ENCODE peak calls at places on chromosomes 12 and 14, in eight cellular contexts. I is OCI-LY7, S is lower lobe of right lung, L is PC-9, R is astrocyte of the cerebellum, T is A549, A is gastrocnemius medialis, F is uterus. W is an unnamed sample.

GRCh38 chr14:94710731-94711130 is 59.2 kb downstream of the GSC start:
- DNase-seq in F (no peak), T (no peak), R (no peak), A (no peak), I (no peak), L (no peak), S (no peak), W (no peak)

GRCh38 chr12:111788178-111788654 is 21.5 kb downstream of the ALDH2 start:
- DNase-seq in T (peak), L (no peak), R (no peak), F (no peak), S (no peak), A (peak), I (peak), W (peak)

GRCh38 chr12:51362307-51362706 is 15.8 kb upstream of the CELA1 start:
- DNase-seq in L (no peak), F (no peak), A (no peak), R (no peak), I (no peak), T (no peak), S (no peak), W (no peak)

GRCh38 chr12:12465522-12465921 is 97.1 kb downstream of the DUSP16 start:
- DNase-seq in L (no peak), A (no peak), R (no peak), F (no peak), S (no peak), T (no peak), I (no peak), W (no peak)

GRCh38 chr14:88422919-88423318 is 37.5 kb downstream of the SPATA7 start:
- DNase-seq in R (no peak), F (no peak), I (no peak), S (no peak), L (no peak), A (no peak), T (no peak), W (no peak)

GRCh38 chr14:96710060-96710636 is 87.0 kb upstream of the VRK1 start:
- DNase-seq in F (no peak), I (no peak), R (no peak), L (no peak), A (no peak), T (no peak), S (no peak), W (no peak)

GRCh38 chr14:100532916-100533630 is 54.1 kb downstream of the BEGAIN start:
- DNase-seq in L (no peak), A (peak), T (no peak), I (peak), R (peak), S (peak), F (peak), W (no peak)

GRCh38 chr14:71433303-71433702 is 498.9 kb upstream of the RGS6 start:
- DNase-seq in S (no peak), F (no peak), A (no peak), L (no peak), R (no peak), T (no peak), I (no peak), W (no peak)

GRCh38 chr14:51657762-51658161 is 6.1 kb downstream of the FRMD6 start:
- DNase-seq in S (no peak), F (no peak), T (no peak), L (no peak), I (no peak), R (no peak), A (no peak), W (no peak)

GRCh38 chr12:94145231-94145979 is 3.0 kb upstream of the PLXNC1 start:
- DNase-seq in I (peak), R (peak), L (no peak), A (no peak), T (peak), S (no peak), F (peak), W (peak)

GRCh38 chr12:49225551-49226166 is 36.8 kb upstream of the TUBA1A start:
- DNase-seq in T (peak), S (peak), L (peak), F (no peak), R (no peak), A (no peak), I (no peak), W (no peak)

GRCh38 chr14:103260629-103261124 is 73.4 kb upstream of the EIF5 start:
- DNase-seq in A (peak), L (peak), T (peak), I (no peak), F (peak), S (peak), R (peak), W (no peak)

GRCh38 chr12:124767075-124767821 is 96.4 kb downstream of the SCARB1 start:
- DNase-seq in S (peak), A (peak), L (peak), F (peak), I (peak), R (no peak), T (peak), W (peak)

GRCh38 chr12:85920324-85920947 is 46.3 kb downstream of the NTS start:
- DNase-seq in F (no peak), T (peak), L (no peak), A (no peak), R (peak), S (no peak), I (peak), W (peak)

GRCh38 chr12:52850681-52851080 is 1.9 kb upstream of the KRT78 start:
- DNase-seq in A (no peak), I (peak), S (no peak), R (no peak), T (no peak), L (no peak), F (no peak), W (no peak)

GRCh38 chr12:130134563-130134915 is 27.7 kb upstream of the FZD10 start:
- DNase-seq in T (no peak), I (no peak), S (no peak), R (no peak), F (no peak), A (no peak), L (no peak), W (no peak)

GRCh38 chr12:45532113-45532512 is 197.4 kb upstream of the ARID2 start:
- DNase-seq in L (no peak), R (no peak), S (no peak), A (no peak), F (no peak), I (no peak), T (no peak), W (peak)

GRCh38 chr12:104677441-104678089 is 220.8 kb downstream of the CHST11 start:
- DNase-seq in I (no peak), F (no peak), L (peak), A (no peak), R (no peak), S (no peak), T (no peak), W (no peak)

GRCh38 chr12:58341791-58342190 is 400.4 kb downstream of the ATP23 start:
- DNase-seq in F (no peak), T (no peak), I (no peak), R (peak), L (peak), S (no peak), A (no peak), W (no peak)

GRCh38 chr12:93292731-93293566 is 84.8 kb upstream of the NUDT4 start:
- DNase-seq in L (no peak), T (no peak), S (no peak), R (no peak), I (no peak), A (no peak), F (no peak), W (peak)

GRCh38 chr14:100523131-100523530 is 64.1 kb downstream of the BEGAIN start:
- DNase-seq in L (no peak), S (no peak), A (no peak), F (no peak), R (no peak), I (no peak), T (no peak), W (no peak)

GRCh38 chr14:65565948-65566347 is 153.4 kb downstream of the FUT8 start:
- DNase-seq in F (no peak), A (no peak), L (no peak), T (peak), R (peak), S (no peak), I (no peak), W (no peak)

GRCh38 chr12:16076553-16076952 is 165.4 kb downstream of the DERA start:
- DNase-seq in A (no peak), L (peak), F (no peak), S (no peak), I (peak), R (no peak), T (peak), W (peak)

GRCh38 chr12:115257791-115258190 is 573.8 kb upstream of the TBX3 start:
- DNase-seq in S (no peak), F (no peak), R (no peak), I (no peak), T (no peak), A (no peak), L (no peak), W (no peak)

GRCh38 chr12:120887253-120888043 is 16.7 kb downstream of the SPPL3 start:
- DNase-seq in R (no peak), S (no peak), I (no peak), T (no peak), F (no peak), A (no peak), L (no peak), W (no peak)

GRCh38 chr12:126163984-126164383 is 1098.7 kb downstream of the AACS start:
- DNase-seq in T (no peak), A (no peak), R (no peak), L (no peak), S (no peak), I (no peak), F (no peak), W (no peak)

GRCh38 chr12:51632598-51632997 is 41.6 kb downstream of the SCN8A start:
- DNase-seq in L (no peak), S (no peak), I (no peak), A (no peak), F (no peak), R (no peak), T (no peak), W (no peak)

GRCh38 chr14:22565391-22565945 is 23.6 kb downstream of the DAD1 start:
- DNase-seq in I (no peak), F (no peak), A (no peak), S (no peak), L (no peak), R (no peak), T (no peak), W (no peak)

GRCh38 chr14:90839024-90839888 is 23.0 kb upstream of the TTC7B start:
- DNase-seq in A (peak), I (no peak), R (no peak), L (no peak), S (no peak), F (peak), T (no peak), W (no peak)

GRCh38 chr14:74979442-74980397 is 23.0 kb upstream of the EIF2B2 start:
- DNase-seq in S (no peak), F (no peak), I (no peak), R (no peak), L (peak), A (peak), T (no peak), W (peak)

GRCh38 chr14:105090493-105091334 is 25.5 kb upstream of the GPR132 start:
- DNase-seq in S (peak), T (peak), I (peak), R (no peak), L (peak), A (peak), F (peak), W (peak)
- TF ChIP-seq CTCF in S (peak), T (peak), I (peak), R (peak), L (peak), A (peak), F (peak), W (peak)

GRCh38 chr12:132427177-132427725 is 62.7 kb upstream of the FBRSL1 start:
- DNase-seq in L (no peak), A (no peak), S (no peak), R (no peak), T (peak), F (no peak), I (no peak), W (no peak)

GRCh38 chr12:132426349-132427176 is 63.4 kb upstream of the FBRSL1 start:
- DNase-seq in S (no peak), F (no peak), A (no peak), R (no peak), L (no peak), T (no peak), I (no peak), W (no peak)

GRCh38 chr12:132429122-132429931 is 60.6 kb upstream of the FBRSL1 start:
- DNase-seq in S (no peak), A (no peak), R (no peak), T (no peak), L (no peak), F (no peak), I (no peak), W (peak)

GRCh38 chr12:132428872-132429121 is 61.2 kb upstream of the FBRSL1 start:
- DNase-seq in A (no peak), I (no peak), F (no peak), L (no peak), S (no peak), T (no peak), R (no peak), W (no peak)

DNA sequence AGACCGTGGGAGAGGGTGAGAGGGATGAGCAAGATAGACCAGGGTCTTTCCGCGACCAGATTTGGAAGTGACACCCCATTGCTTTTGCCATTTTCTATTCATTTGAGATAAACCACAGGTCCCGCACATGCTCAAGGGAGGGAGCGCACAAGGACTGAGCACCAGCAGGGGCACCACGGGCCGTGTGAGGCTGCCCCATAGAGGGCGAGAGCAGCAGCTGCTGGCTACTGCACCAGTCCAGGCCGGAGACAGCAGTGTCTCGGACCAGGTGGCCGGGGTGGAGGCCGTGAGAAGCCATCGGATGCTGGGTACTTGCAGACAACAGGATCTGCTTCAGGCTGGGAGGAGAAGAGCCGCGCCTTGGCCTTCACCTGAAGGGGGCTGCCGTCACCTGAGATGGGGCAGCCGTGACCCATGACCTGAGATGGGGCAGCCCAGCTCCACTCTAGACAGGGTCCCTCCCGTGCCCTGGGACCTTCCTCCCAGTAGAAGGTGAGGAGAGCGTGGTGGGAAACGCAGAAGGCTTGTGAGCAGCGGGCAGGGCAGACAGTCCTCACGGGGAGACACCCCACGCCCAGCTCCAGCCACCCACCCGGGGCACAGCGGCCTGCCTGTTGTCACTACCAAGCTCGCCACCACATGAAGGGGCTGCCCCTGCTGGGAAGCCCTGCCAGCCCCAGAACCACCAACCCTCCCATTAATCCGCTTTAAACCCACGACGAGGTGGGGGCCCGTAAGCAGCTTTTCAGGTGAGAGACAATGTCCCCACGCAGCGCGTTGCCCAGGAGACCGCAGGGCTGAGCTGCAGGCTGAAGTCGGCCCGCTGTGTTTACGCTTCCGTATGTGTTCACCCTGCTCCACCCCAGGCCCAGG is 61.7 kb upstream of the FBRSL1 start:
- DNase-seq in F (no peak), T (peak), S (no peak), L (no peak), I (no peak), A (no peak), R (no peak), W (peak)
- TF ChIP-seq CTCF in F (no peak), T (no peak), S (no peak), L (no peak), I (no peak), A (no peak), R (no peak), W (peak)

GRCh38 chr12:25436206-25436912 is 116.7 kb downstream of the LMNTD1 start:
- DNase-seq in R (peak), L (peak), A (no peak), T (peak), I (peak), S (no peak), F (no peak), W (peak)
- TF ChIP-seq CTCF in R (peak), L (peak), A (peak), T (peak), I (peak), S (peak), F (peak), W (peak)

DNA sequence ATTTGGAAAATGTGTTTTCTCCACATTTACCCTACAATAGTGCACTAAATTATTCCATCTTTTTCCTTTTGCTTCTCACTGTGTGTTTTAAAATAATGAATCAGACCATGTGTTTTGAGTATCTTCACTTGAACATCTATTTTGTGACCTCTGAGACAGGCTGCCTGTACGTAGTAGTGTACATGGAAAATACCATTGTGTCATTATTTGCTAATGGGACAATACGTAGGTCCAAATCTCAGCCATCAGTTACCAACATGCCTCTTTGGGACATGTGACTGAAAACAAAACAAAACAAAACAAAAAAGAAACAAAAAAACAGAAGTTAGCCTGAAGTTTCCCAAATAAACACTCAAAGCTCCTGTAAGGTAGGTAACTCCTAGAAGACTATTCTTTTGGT is 7.1 kb upstream of the MYF6 start:
- DNase-seq in I (no peak), L (no peak), F (no peak), R (no peak), A (no peak), S (no peak), T (no peak), W (no peak)
- TF ChIP-seq CTCF in I (no peak), L (no peak), F (no peak), R (no peak), A (no peak), S (no peak), T (no peak), W (no peak)

GRCh38 chr12:123267991-123268843 is 3.4 kb downstream of the CDK2AP1 start:
- DNase-seq in T (no peak), L (no peak), F (no peak), R (no peak), A (peak), S (peak), I (no peak), W (no peak)

GRCh38 chr12:123268850-123269249 is 2.8 kb downstream of the CDK2AP1 start:
- DNase-seq in A (no peak), I (no peak), S (no peak), L (no peak), T (no peak), R (no peak), F (no peak), W (no peak)

GRCh38 chr12:123269980-123270379 is 1.7 kb downstream of the CDK2AP1 start:
- DNase-seq in R (no peak), F (no peak), I (peak), L (no peak), T (no peak), A (no peak), S (no peak), W (peak)

GRCh38 chr12:123270380-123271181 is 1.1 kb downstream of the CDK2AP1 start:
- DNase-seq in R (no peak), S (no peak), F (peak), I (peak), A (no peak), L (peak), T (no peak), W (peak)

GRCh38 chr12:123269395-123269892 is 2.2 kb downstream of the CDK2AP1 start:
- DNase-seq in S (peak), L (no peak), A (peak), I (peak), T (no peak), R (peak), F (peak), W (peak)
- TF ChIP-seq CTCF in S (peak), L (no peak), A (no peak), I (peak), T (no peak), R (no peak), F (no peak), W (peak)

DNA sequence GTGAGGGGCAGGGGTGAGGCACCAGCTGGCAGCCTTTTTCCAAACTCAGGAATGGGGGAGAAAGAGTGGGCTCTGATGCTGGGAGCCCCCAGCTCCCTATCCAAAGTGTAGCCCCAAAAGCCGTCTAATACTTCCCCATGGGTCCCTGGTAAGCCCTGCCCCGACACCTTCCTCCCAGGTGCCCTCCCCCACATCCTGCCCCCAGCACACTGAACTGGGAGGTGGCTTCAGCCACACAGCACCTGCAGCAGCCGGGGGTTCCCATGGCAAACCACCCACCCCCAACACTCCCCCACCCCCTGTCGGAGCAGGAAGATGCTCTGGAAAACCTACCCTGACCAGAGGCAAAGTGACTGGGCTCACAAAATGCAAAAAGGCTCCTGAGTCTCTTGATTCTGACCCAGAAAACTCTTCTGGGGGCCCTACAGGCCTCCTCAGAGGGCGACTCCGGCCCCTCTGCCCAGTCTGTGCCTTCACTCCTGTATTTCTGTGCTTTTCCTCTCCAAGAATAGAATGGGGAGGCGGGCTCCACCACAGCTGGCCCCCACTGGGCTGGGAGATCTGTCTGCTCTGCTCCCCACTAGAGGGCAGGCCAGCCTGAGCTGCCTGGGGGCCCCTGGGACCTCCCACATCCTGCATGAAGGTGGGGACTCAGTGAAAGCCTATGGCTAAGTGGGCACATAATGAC is 81.6 kb downstream of the ITPK1 start:
- DNase-seq in F (no peak), T (no peak), I (peak), A (no peak), S (no peak), R (no peak), L (no peak), W (peak)
- TF ChIP-seq CTCF in F (peak), T (peak), I (peak), A (no peak), S (peak), R (peak), L (peak), W (peak)

DNA sequence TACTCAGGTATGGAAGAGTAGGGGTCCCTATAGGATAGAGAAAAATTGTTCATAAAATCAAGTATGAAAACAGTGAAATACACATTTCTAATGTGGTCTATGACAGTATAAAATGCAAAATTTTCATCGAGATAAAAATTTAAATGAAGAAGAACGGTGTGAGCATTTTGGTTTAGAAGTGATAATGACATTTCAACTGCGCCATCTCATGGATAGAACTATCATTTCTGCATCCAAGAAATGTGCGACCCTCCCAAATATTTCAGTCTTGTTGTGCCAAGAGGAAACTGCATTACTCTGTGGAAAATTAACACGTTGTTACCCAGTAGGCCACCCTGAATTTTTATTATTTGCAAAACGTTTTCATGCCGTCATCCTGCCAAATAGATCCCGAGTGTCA is 108.8 kb downstream of the CRACR2A start:
- DNase-seq in T (no peak), I (no peak), S (no peak), L (no peak), R (no peak), A (no peak), F (no peak), W (no peak)
- TF ChIP-seq CTCF in T (no peak), I (peak), S (no peak), L (peak), R (no peak), A (no peak), F (no peak), W (peak)

W was measured in neural progenitor cell.